ENCODE peak calls at places on chromosomes 7 and 10, in seven cellular contexts. G is CD4-positive, CD25-positive, alpha-beta regulatory T cell; O is CD4-positive, alpha-beta T cell; K is ELR; I is anterior cingulate cortex; N is NCI-H69; D is WTC11. C is an unnamed sample.

GRCh38 chr7:99267530-99268360 is 4.9 kb upstream of the MYH16 start:
- DNase-seq in G (no peak), N (no peak), I (peak; percentile 34), K (peak; percentile 96), D (no peak), O (no peak), C (peak; percentile 46)

GRCh38 chr10:128557149-128557548 is 430.9 kb upstream of the MKI67 start:
- DNase-seq in G (no peak), I (no peak), O (no peak), D (no peak), N (no peak), K (no peak), C (no peak)

GRCh38 chr7:48090095-48090805 is 1.2 kb downstream of the UPP1 start:
- DNase-seq in O (no peak), N (peak; percentile 21), I (no peak), D (no peak), K (peak; percentile 40), G (no peak), C (no peak)

GRCh38 chr10:31961264-31961663 is 32.6 kb upstream of the ARHGAP12 start:
- DNase-seq in K (no peak), O (no peak), N (peak; percentile 81), I (no peak), G (no peak), D (no peak), C (no peak)

GRCh38 chr10:26318672-26319071 is 102.1 kb downstream of the GAD2 start:
- DNase-seq in O (no peak), N (peak; percentile 15), I (no peak), D (no peak), K (no peak), G (no peak), C (no peak)

GRCh38 chr10:21363753-21364104 is 161.8 kb downstream of the SKIDA1 start:
- DNase-seq in G (no peak), K (peak; percentile 31), N (peak; percentile 12), O (no peak), D (no peak), I (no peak), C (no peak)

GRCh38 chr7:76149847-76150691 is 51.6 kb upstream of the SRRM3 start:
- DNase-seq in I (no peak), N (peak; percentile 73), D (no peak), O (no peak), K (no peak), G (no peak), C (no peak)

GRCh38 chr10:123643315-123643714 is 22.8 kb upstream of the GPR26 start:
- DNase-seq in K (no peak), D (peak; percentile 59), I (no peak), O (no peak), G (no peak), N (no peak), C (no peak)

GRCh38 chr7:129281163-129281562 is 56.3 kb downstream of the AHCYL2 start:
- DNase-seq in G (no peak), D (no peak), N (no peak), K (no peak), I (no peak), O (no peak), C (no peak)

GRCh38 chr7:122143376-122143750 is 686 bp downstream of the AASS start:
- DNase-seq in D (no peak), N (peak; percentile 55), I (no peak), G (peak; percentile 0), O (no peak), K (peak; percentile 49), C (no peak)

GRCh38 chr10:18449631-18450030 is 201.8 kb downstream of the NSUN6 start:
- DNase-seq in I (no peak), K (no peak), O (no peak), D (no peak), G (no peak), N (no peak), C (no peak)

GRCh38 chr7:71682841-71683341 is 550.9 kb downstream of the GALNT17 start:
- DNase-seq in D (peak; percentile 63), I (no peak), G (no peak), O (no peak), K (no peak), N (peak; percentile 92), C (no peak)

GRCh38 chr7:20577362-20578069 is 38.0 kb upstream of the ABCB5 start:
- DNase-seq in K (no peak), O (no peak), I (no peak), N (no peak), D (no peak), G (no peak), C (no peak)

GRCh38 chr7:79454325-79454960 is 976 bp upstream of the MAGI2 start:
- DNase-seq in D (peak; percentile 48), G (no peak), N (peak; percentile 47), K (peak; percentile 63), O (no peak), I (no peak), C (no peak)

GRCh38 chr10:91796332-91797076 is 1.7 kb upstream of the TNKS2 start:
- DNase-seq in D (peak; percentile 64), G (peak; percentile 44), K (no peak), N (peak; percentile 62), O (peak; percentile 52), I (no peak), C (no peak)

C was measured in HTR-8/SVneo.